ENCODE peak calls at places on chromosome 22, in four cellular contexts. X is neuronal stem cell, Z is H1, U is trophoblast cell. P is an unnamed sample.

GRCh38 chr22:19722175-19722914 is 994 bp upstream of the GP1BB start:
- DNase-seq in X (no peak), U (no peak), Z (no peak), P (no peak)

GRCh38 chr22:22156716-22157499 is 87.7 kb upstream of the VPREB1 start:
- DNase-seq in X (peak; percentile 51), U (peak; percentile 47), Z (peak; percentile 21), P (peak; percentile 56)

GRCh38 chr22:19036523-19037273 is 85.5 kb downstream of the DGCR2 start:
- DNase-seq in X (no peak), Z (no peak), U (no peak), P (peak; percentile 2)

GRCh38 chr22:23608583-23608982 is 23.5 kb downstream of the DRICH1 start:
- DNase-seq in U (no peak), Z (no peak), X (peak; percentile 72), P (peak; percentile 26)

GRCh38 chr22:42862045-42862734 is 5.1 kb upstream of the ARFGAP3 start:
- DNase-seq in U (peak; percentile 51), X (no peak), Z (no peak), P (peak; percentile 71)

GRCh38 chr22:22535662-22536061 is 15.6 kb upstream of the ZNF280A start:
- DNase-seq in X (no peak), Z (no peak), U (no peak), P (no peak)

GRCh38 chr22:42603427-42603826 is 11.3 kb downstream of the POLDIP3 start:
- DNase-seq in Z (no peak), U (no peak), X (no peak), P (no peak)

GRCh38 chr22:40238425-40239344 is 61.0 kb downstream of the TNRC6B start:
- DNase-seq in Z (no peak), U (no peak), X (no peak), P (peak; percentile 83)

GRCh38 chr22:37982938-37983859 is 1.2 kb downstream of the SOX10 start:
- DNase-seq in X (no peak), Z (no peak), U (no peak), P (no peak)

GRCh38 chr22:20919718-20920117 is 2.5 kb downstream of the CRKL start:
- DNase-seq in Z (no peak), U (no peak), X (no peak), P (peak; percentile 18)

GRCh38 chr22:46070722-46071450 is 79.4 kb upstream of the PPARA start:
- DNase-seq in Z (no peak), U (no peak), X (no peak), P (peak; percentile 53)

GRCh38 chr22:27283714-27284113 is 517.8 kb downstream of the MN1 start:
- DNase-seq in X (no peak), Z (no peak), U (no peak), P (no peak)

GRCh38 chr22:39317756-39318506 is 1.5 kb downstream of the RPL3 start:
- DNase-seq in U (no peak), X (no peak), Z (no peak), P (peak; percentile 68)

GRCh38 chr22:24554316-24555159 is at the start of gene GUCD1:
- DNase-seq in X (no peak), Z (no peak), U (peak; percentile 11), P (peak; percentile 72)

GRCh38 chr22:42078469-42079318 is 806 bp upstream of the SMDT1 start:
- DNase-seq in Z (no peak), U (no peak), X (no peak), P (no peak)

GRCh38 chr22:46574993-46575914 is 37.8 kb upstream of the CELSR1 start:
- DNase-seq in Z (no peak), U (peak; percentile 89), X (no peak), P (peak; percentile 50)

GRCh38 chr22:46119729-46120419 is 30.5 kb upstream of the PPARA start:
- DNase-seq in U (no peak), Z (no peak), X (no peak), P (no peak)

GRCh38 chr22:38484244-38484643 is 16.3 kb downstream of the KDELR3 start:
- DNase-seq in Z (no peak), U (no peak), X (no peak), P (no peak)

GRCh38 chr22:38415046-38415445 is 40.0 kb downstream of the KCNJ4 start:
- DNase-seq in X (no peak), U (no peak), Z (no peak), P (no peak)

GRCh38 chr22:24428751-24429410 is 1.5 kb downstream of the ADORA2A start:
- DNase-seq in Z (no peak), X (no peak), U (no peak), P (no peak)

GRCh38 chr22:46846154-46846831 is 83.8 kb downstream of the TBC1D22A start:
- DNase-seq in X (no peak), U (no peak), Z (no peak), P (no peak)

GRCh38 chr22:20112623-20113511 is 3.0 kb upstream of the RANBP1 start:
- DNase-seq in Z (no peak), X (no peak), U (no peak), P (no peak)

GRCh38 chr22:24887260-24887659 is 59.2 kb downstream of the LHFPL7 start:
- DNase-seq in X (no peak), Z (no peak), U (no peak), P (no peak)

GRCh38 chr22:19776433-19777031 is 16.0 kb downstream of the TBX1 start:
- DNase-seq in U (no peak), X (no peak), Z (no peak), P (peak; percentile 34)

GRCh38 chr22:25488244-25489020 is 76.0 kb upstream of the GRK3 start:
- DNase-seq in X (no peak), Z (no peak), U (no peak), P (peak; percentile 71)

GRCh38 chr22:23380230-23380573 is 199.9 kb downstream of the IGLL1 start:
- DNase-seq in X (no peak), Z (no peak), U (no peak), P (no peak)

GRCh38 chr22:20155330-20156041 is 4.6 kb upstream of the CCDC188 start:
- DNase-seq in X (no peak), Z (no peak), U (no peak), P (no peak)

GRCh38 chr22:33923033-33923432 is 2.8 kb upstream of the LARGE1 start:
- DNase-seq in X (no peak), U (peak; percentile 29), Z (no peak), P (peak; percentile 43)

GRCh38 chr22:24088796-24089195 is 77.7 kb downstream of the CABIN1 start:
- DNase-seq in Z (no peak), X (no peak), U (no peak), P (peak; percentile 13)

GRCh38 chr22:25700996-25701815 is 40.8 kb upstream of the MYO18B start:
- DNase-seq in U (no peak), Z (no peak), X (no peak), P (no peak)

GRCh38 chr22:38735465-38736256 is 20.1 kb downstream of the SUN2 start:
- DNase-seq in U (no peak), X (no peak), Z (no peak), P (no peak)

GRCh38 chr22:23775779-23776375 is 3.2 kb downstream of the MMP11 start:
- DNase-seq in Z (no peak), X (no peak), U (no peak), P (no peak)

GRCh38 chr22:26414347-26414746 is 14.7 kb upstream of the ASPHD2 start:
- DNase-seq in X (no peak), U (no peak), Z (no peak), P (no peak)

GRCh38 chr22:30695351-30695762 is 683 bp downstream of the OSBP2 start:
- DNase-seq in X (no peak), U (no peak), Z (no peak), P (no peak)

GRCh38 chr22:19082793-19083192 is 39.4 kb downstream of the DGCR2 start:
- DNase-seq in Z (no peak), X (no peak), U (no peak), P (no peak)

GRCh38 chr22:42942351-42942750 is 72.6 kb downstream of the PACSIN2 start:
- DNase-seq in Z (no peak), U (no peak), X (no peak), P (no peak)

GRCh38 chr22:30591191-30591587 is 521 bp downstream of the PES1 start:
- DNase-seq in X (no peak), Z (no peak), U (no peak), P (peak; percentile 57)

GRCh38 chr22:19984201-19984753 is 32.3 kb downstream of the ARVCF start:
- DNase-seq in X (no peak), Z (no peak), U (peak; percentile 60), P (peak; percentile 78)

GRCh38 chr22:32700186-32700882 is 101.2 kb upstream of the TIMP3 start:
- DNase-seq in Z (no peak), U (peak; percentile 35), X (no peak), P (peak; percentile 75)

GRCh38 chr22:45007946-45008852 is 1.6 kb downstream of the PHF21B start:
- DNase-seq in Z (no peak), U (no peak), X (peak; percentile 69), P (peak; percentile 28)

GRCh38 chr22:45008853-45009751 is 703 bp downstream of the PHF21B start:
- DNase-seq in Z (no peak), X (peak; percentile 46), U (no peak), P (peak; percentile 20)

GRCh38 chr22:45006873-45007246 is 2.9 kb downstream of the PHF21B start:
- DNase-seq in U (no peak), Z (no peak), X (no peak), P (no peak)

GRCh38 chr22:45006101-45006872 is 3.5 kb downstream of the PHF21B start:
- DNase-seq in X (peak; percentile 26), U (no peak), Z (no peak), P (no peak)

GRCh38 chr22:45007247-45007945 is 2.4 kb downstream of the PHF21B start:
- DNase-seq in U (no peak), X (peak; percentile 86), Z (no peak), P (peak; percentile 34)
- H3K4me3 ChIP-seq in U (peak overlapping the region; percentile 82), X (peak overlapping the region; percentile 90), Z (peak overlapping the region; percentile 78), P (no peak overlapping the region)

GRCh38 chr22:48574776-48575566 is 1252.7 kb downstream of the BRD1 start:
- DNase-seq in X (peak; percentile 74), U (no peak), Z (peak; percentile 33), P (no peak)
- H4K8ac ChIP-seq in X (peak overlapping the region; percentile 78), U (no peak overlapping the region), Z (peak overlapping the region; percentile 66), P (no peak overlapping the region)

DNA sequence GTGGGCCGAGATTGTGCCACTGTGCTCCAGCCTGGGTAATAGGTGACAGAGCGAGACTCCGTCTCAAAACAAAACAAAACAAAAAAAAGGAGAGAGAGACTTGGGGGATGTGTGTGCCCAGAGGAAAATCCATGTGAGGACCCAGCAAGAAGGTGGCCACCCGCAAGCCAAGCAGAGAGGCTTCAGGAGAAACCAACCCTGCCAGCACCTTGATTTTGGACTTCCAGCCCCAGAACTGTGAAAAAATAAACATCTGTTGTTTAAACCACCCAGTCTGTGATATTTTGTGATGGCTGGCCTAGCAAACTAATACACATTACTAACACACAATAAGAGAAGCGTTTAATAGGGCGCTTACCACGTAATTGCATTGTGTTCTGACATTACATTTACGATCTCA is 21.2 kb downstream of the TXN2 start:
- DNase-seq in X (no peak), U (no peak), Z (no peak), P (no peak)
- H2BK12ac ChIP-seq in X (no peak overlapping the region), U (peak overlapping the region; percentile 67), Z (peak overlapping the region; percentile 92), P (no peak overlapping the region)

GRCh38 chr22:50269573-50270301 is 443 bp downstream of the MAPK11 start:
- DNase-seq in U (no peak), Z (no peak), X (no peak), P (peak; percentile 33)
- H3K4me3 ChIP-seq in U (no peak overlapping the region), Z (no peak overlapping the region), X (peak overlapping the region; percentile 71), P (peak overlapping the region; percentile 56)